ENCODE peak calls at places on chromosomes 11 and 22, in six cellular contexts. One of them, this sample, is unnamed. For H3K9me3, H3K4me1 and H3K27me3, the result is how much of the 10 kb centered on the place peaks cover.

GRCh38 chr11:45410391-45411215 is 124.5 kb upstream of the SYT13 start:
- DNase-seq in psoas muscle: no peak
- DNase-seq in mesenchymal stem cell: no peak
- DNase-seq in H9: peak
- DNase-seq in osteoblast: no peak
- DNase-seq in right lobe of liver: no peak
- DNase-seq in this sample: no peak

GRCh38 chr11:4095509-4096230 is 1.1 kb downstream of the RRM1 start:
- DNase-seq in psoas muscle: no peak
- DNase-seq in mesenchymal stem cell: peak
- DNase-seq in H9: no peak
- DNase-seq in right lobe of liver: no peak
- DNase-seq in osteoblast: peak
- DNase-seq in this sample: peak

GRCh38 chr22:49370841-49371301 is 456.8 kb downstream of the BRD1 start:
- DNase-seq in mesenchymal stem cell: no peak
- DNase-seq in psoas muscle: no peak
- DNase-seq in osteoblast: peak
- DNase-seq in right lobe of liver: no peak
- DNase-seq in H9: peak
- DNase-seq in this sample: no peak

GRCh38 chr11:44264126-44264749 is 45.7 kb downstream of the ALX4 start:
- DNase-seq in psoas muscle: no peak
- DNase-seq in mesenchymal stem cell: no peak
- DNase-seq in H9: no peak
- DNase-seq in osteoblast: no peak
- DNase-seq in right lobe of liver: no peak
- DNase-seq in this sample: no peak

GRCh38 chr11:6771926-6772898 is at the start of gene OR2AG2:
- DNase-seq in right lobe of liver: no peak
- DNase-seq in mesenchymal stem cell: no peak
- DNase-seq in osteoblast: no peak
- DNase-seq in H9: no peak
- DNase-seq in psoas muscle: no peak
- DNase-seq in this sample: no peak

GRCh38 chr11:18748766-18749375 is 22.9 kb upstream of the IGSF22 start:
- DNase-seq in H9: no peak
- DNase-seq in osteoblast: no peak
- DNase-seq in psoas muscle: no peak
- DNase-seq in right lobe of liver: no peak
- DNase-seq in mesenchymal stem cell: peak
- DNase-seq in this sample: no peak

GRCh38 chr22:27842994-27843431 is 41.5 kb upstream of the MN1 start:
- DNase-seq in right lobe of liver: no peak
- DNase-seq in H9: no peak
- DNase-seq in mesenchymal stem cell: no peak
- DNase-seq in psoas muscle: no peak
- DNase-seq in osteoblast: no peak
- DNase-seq in this sample: peak

GRCh38 chr11:110298298-110298765 is 1.9 kb upstream of the RDX start:
- DNase-seq in osteoblast: peak
- DNase-seq in mesenchymal stem cell: no peak
- DNase-seq in psoas muscle: no peak
- DNase-seq in H9: no peak
- DNase-seq in right lobe of liver: no peak
- DNase-seq in this sample: no peak

GRCh38 chr11:134411887-134412507 is at the start of gene B3GAT1:
- DNase-seq in psoas muscle: no peak
- DNase-seq in H9: no peak
- DNase-seq in mesenchymal stem cell: no peak
- DNase-seq in right lobe of liver: no peak
- DNase-seq in osteoblast: peak
- DNase-seq in this sample: no peak

GRCh38 chr11:129894281-129895125 is 875 bp downstream of the NFRKB start:
- DNase-seq in psoas muscle: no peak
- DNase-seq in H9: no peak
- DNase-seq in right lobe of liver: no peak
- DNase-seq in osteoblast: no peak
- DNase-seq in mesenchymal stem cell: peak
- DNase-seq in this sample: no peak

GRCh38 chr11:58919561-58919960 is 19.7 kb upstream of the GLYATL1 start:
- DNase-seq in osteoblast: no peak
- DNase-seq in mesenchymal stem cell: no peak
- DNase-seq in right lobe of liver: no peak
- DNase-seq in psoas muscle: no peak
- DNase-seq in H9: no peak
- DNase-seq in this sample: no peak

GRCh38 chr11:43567396-43567975 is 113.1 kb upstream of the HSD17B12 start:
- DNase-seq in psoas muscle: no peak
- DNase-seq in right lobe of liver: no peak
- DNase-seq in H9: no peak
- DNase-seq in mesenchymal stem cell: peak
- DNase-seq in osteoblast: peak
- DNase-seq in this sample: peak

GRCh38 chr11:13269775-13270174 is 7.8 kb upstream of the BMAL1 start:
- DNase-seq in osteoblast: no peak
- DNase-seq in H9: no peak
- DNase-seq in psoas muscle: no peak
- DNase-seq in mesenchymal stem cell: no peak
- DNase-seq in right lobe of liver: no peak
- DNase-seq in this sample: peak

GRCh38 chr11:43797337-43797736 is 83.3 kb upstream of the ALKBH3 start:
- DNase-seq in psoas muscle: no peak
- DNase-seq in right lobe of liver: no peak
- DNase-seq in mesenchymal stem cell: no peak
- DNase-seq in H9: no peak
- DNase-seq in osteoblast: no peak
- DNase-seq in this sample: no peak

GRCh38 chr11:7514099-7514725 is 413 bp downstream of the PPFIBP2 start:
- DNase-seq in psoas muscle: peak
- DNase-seq in right lobe of liver: no peak
- DNase-seq in mesenchymal stem cell: peak
- DNase-seq in osteoblast: peak
- DNase-seq in H9: no peak
- DNase-seq in this sample: peak

DNA sequence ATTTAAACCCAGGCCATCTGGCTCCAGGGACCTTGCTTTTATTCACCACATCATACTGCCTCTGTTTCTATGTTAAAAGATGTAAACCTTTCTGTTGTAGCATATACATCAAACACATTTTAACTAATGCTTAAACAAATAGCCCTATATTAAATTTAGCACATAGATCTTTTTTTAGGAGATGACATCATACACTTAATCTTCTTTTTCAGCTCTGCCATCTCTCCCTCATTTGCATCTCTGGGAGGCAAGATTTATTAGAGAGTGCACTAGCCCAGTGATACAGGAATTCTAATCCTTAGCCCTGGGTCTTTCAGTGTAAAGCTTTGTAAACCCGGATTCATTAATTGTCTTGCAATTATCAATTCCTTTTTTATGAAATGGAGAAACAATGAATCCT is 13.6 kb downstream of the OR5D16 start:
- DNase-seq in osteoblast: no peak
- DNase-seq in H9: no peak
- DNase-seq in mesenchymal stem cell: no peak
- DNase-seq in psoas muscle: no peak
- DNase-seq in right lobe of liver: no peak
- DNase-seq in this sample: no peak
- H3K9me3 ChIP-seq in osteoblast: under half
- H3K9me3 ChIP-seq in H9: half or more
- H3K9me3 ChIP-seq in mesenchymal stem cell: under half
- H3K9me3 ChIP-seq in psoas muscle: under half
- H3K9me3 ChIP-seq in right lobe of liver: under half
- H3K9me3 ChIP-seq in this sample: under half

GRCh38 chr11:28581286-28582242 is 473.4 kb downstream of the METTL15 start:
- DNase-seq in psoas muscle: no peak
- DNase-seq in osteoblast: no peak
- DNase-seq in H9: no peak
- DNase-seq in mesenchymal stem cell: peak
- DNase-seq in right lobe of liver: no peak
- DNase-seq in this sample: no peak
- H3K4me1 ChIP-seq in psoas muscle: under half
- H3K4me1 ChIP-seq in osteoblast: under half
- H3K4me1 ChIP-seq in H9: under half
- H3K4me1 ChIP-seq in mesenchymal stem cell: under half
- H3K4me1 ChIP-seq in right lobe of liver: under half
- H3K4me1 ChIP-seq in this sample: under half

GRCh38 chr11:1803246-1803645 is 31.5 kb upstream of the SYT8 start:
- DNase-seq in osteoblast: peak
- DNase-seq in mesenchymal stem cell: no peak
- DNase-seq in psoas muscle: no peak
- DNase-seq in right lobe of liver: no peak
- DNase-seq in H9: no peak
- DNase-seq in this sample: no peak
- H3K27me3 ChIP-seq in osteoblast: under half
- H3K27me3 ChIP-seq in mesenchymal stem cell: under half
- H3K27me3 ChIP-seq in psoas muscle: under half
- H3K27me3 ChIP-seq in right lobe of liver: under half
- H3K27me3 ChIP-seq in H9: under half
- H3K27me3 ChIP-seq in this sample: under half

GRCh38 chr11:97432926-97433325 is 1043.1 kb downstream of the JRKL start:
- DNase-seq in mesenchymal stem cell: no peak
- DNase-seq in H9: no peak
- DNase-seq in psoas muscle: no peak
- DNase-seq in osteoblast: no peak
- DNase-seq in right lobe of liver: no peak
- DNase-seq in this sample: no peak
- H3K9me3 ChIP-seq in mesenchymal stem cell: under half
- H3K9me3 ChIP-seq in H9: under half
- H3K9me3 ChIP-seq in psoas muscle: under half
- H3K9me3 ChIP-seq in osteoblast: under half
- H3K9me3 ChIP-seq in right lobe of liver: under half
- H3K9me3 ChIP-seq in this sample: under half

DNA sequence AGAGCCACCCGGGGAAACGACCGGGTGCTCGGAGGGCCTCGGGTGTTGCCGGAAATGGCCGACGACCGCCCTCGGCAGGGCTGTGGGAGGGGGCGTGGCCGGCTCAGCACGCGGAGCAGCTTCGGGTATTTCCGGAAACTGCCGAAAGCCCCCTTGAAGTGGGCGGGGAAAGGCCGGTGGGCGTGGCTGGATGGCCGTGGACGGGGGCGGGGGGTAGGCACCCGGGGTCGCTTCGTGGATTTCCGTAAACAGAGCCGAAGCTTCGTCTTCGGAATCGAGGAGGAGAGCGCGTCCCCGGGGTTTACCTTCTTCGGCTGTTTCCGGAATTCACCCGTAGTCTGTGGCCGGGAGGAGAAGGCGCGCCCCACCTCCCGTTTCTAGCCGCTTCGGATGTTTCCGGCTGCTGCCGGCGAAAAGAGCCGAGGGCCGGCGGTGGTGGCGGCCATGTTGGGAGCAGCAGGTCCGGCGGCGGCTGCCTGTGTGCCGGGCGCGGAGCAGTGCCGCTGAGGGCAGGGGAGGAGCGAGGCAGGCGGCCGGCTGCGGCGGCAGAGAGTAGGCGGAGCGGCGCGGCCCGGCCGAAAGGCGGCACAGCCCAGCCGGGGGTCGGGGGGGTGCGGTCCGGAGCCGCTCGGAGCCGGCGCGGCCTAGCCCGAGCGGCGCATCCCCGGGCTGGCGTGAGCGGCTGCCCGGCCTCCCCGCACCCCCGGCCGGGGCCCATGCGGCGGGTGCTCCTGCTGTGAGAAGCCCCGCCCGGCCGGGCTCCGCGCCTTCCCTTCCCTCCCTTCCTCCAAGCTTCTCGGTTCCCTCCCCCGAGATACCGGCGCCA is at the start of gene MARK2:
- DNase-seq in mesenchymal stem cell: peak
- DNase-seq in psoas muscle: peak
- DNase-seq in osteoblast: no peak
- DNase-seq in H9: peak
- DNase-seq in right lobe of liver: peak
- DNase-seq in this sample: peak
- H3K4me1 ChIP-seq in mesenchymal stem cell: under half
- H3K4me1 ChIP-seq in psoas muscle: under half
- H3K4me1 ChIP-seq in osteoblast: under half
- H3K4me1 ChIP-seq in H9: under half
- H3K4me1 ChIP-seq in right lobe of liver: under half
- H3K4me1 ChIP-seq in this sample: under half